ENCODE peak calls at places on chromosomes 3 and 15, in eight cellular contexts. One of them, this sample, is unnamed.

GRCh38 chr3:169146112-169146665 is 517.3 kb downstream of the MECOM start:
- DNase-seq in Jurkat, Clone E6-1: no peak
- DNase-seq in erythroblast: peak
- DNase-seq in left ventricle myocardium superior: peak
- DNase-seq in effector CD4-positive, alpha-beta T cell: no peak
- DNase-seq in astrocyte of the hippocampus: peak
- DNase-seq in Daoy: peak
- DNase-seq in GM12892: no peak
- DNase-seq in this sample: peak

GRCh38 chr3:42549131-42549530 is 32.6 kb downstream of the SEC22C start:
- DNase-seq in Jurkat, Clone E6-1: no peak
- DNase-seq in erythroblast: no peak
- DNase-seq in left ventricle myocardium superior: no peak
- DNase-seq in effector CD4-positive, alpha-beta T cell: no peak
- DNase-seq in astrocyte of the hippocampus: no peak
- DNase-seq in Daoy: no peak
- DNase-seq in GM12892: no peak
- DNase-seq in this sample: no peak

GRCh38 chr3:14391033-14391432 is 11.4 kb upstream of the SLC6A6 start:
- DNase-seq in Jurkat, Clone E6-1: no peak
- DNase-seq in erythroblast: no peak
- DNase-seq in left ventricle myocardium superior: peak
- DNase-seq in effector CD4-positive, alpha-beta T cell: no peak
- DNase-seq in astrocyte of the hippocampus: peak
- DNase-seq in Daoy: no peak
- DNase-seq in GM12892: no peak
- DNase-seq in this sample: peak

GRCh38 chr3:10495003-10495402 is 10.4 kb downstream of the ATP2B2 start:
- DNase-seq in Jurkat, Clone E6-1: no peak
- DNase-seq in erythroblast: no peak
- DNase-seq in left ventricle myocardium superior: peak
- DNase-seq in effector CD4-positive, alpha-beta T cell: no peak
- DNase-seq in astrocyte of the hippocampus: peak
- DNase-seq in Daoy: peak
- DNase-seq in GM12892: no peak
- DNase-seq in this sample: peak

GRCh38 chr3:52289338-52289746 is 1.7 kb downstream of the GLYCTK start:
- DNase-seq in Jurkat, Clone E6-1: no peak
- DNase-seq in erythroblast: peak
- DNase-seq in left ventricle myocardium superior: no peak
- DNase-seq in effector CD4-positive, alpha-beta T cell: no peak
- DNase-seq in astrocyte of the hippocampus: no peak
- DNase-seq in Daoy: no peak
- DNase-seq in GM12892: no peak
- DNase-seq in this sample: no peak

GRCh38 chr3:36381311-36381956 is 1.1 kb downstream of the STAC start:
- DNase-seq in Jurkat, Clone E6-1: no peak
- DNase-seq in erythroblast: no peak
- DNase-seq in left ventricle myocardium superior: no peak
- DNase-seq in effector CD4-positive, alpha-beta T cell: no peak
- DNase-seq in astrocyte of the hippocampus: peak
- DNase-seq in Daoy: no peak
- DNase-seq in GM12892: no peak
- DNase-seq in this sample: no peak

GRCh38 chr15:96336045-96336642 is 5.6 kb downstream of the NR2F2 start:
- DNase-seq in Jurkat, Clone E6-1: no peak
- DNase-seq in erythroblast: no peak
- DNase-seq in left ventricle myocardium superior: no peak
- DNase-seq in effector CD4-positive, alpha-beta T cell: no peak
- DNase-seq in astrocyte of the hippocampus: peak
- DNase-seq in Daoy: no peak
- DNase-seq in GM12892: no peak
- DNase-seq in this sample: no peak

GRCh38 chr15:69298697-69299441 is at the start of gene PAQR5:
- DNase-seq in Jurkat, Clone E6-1: no peak
- DNase-seq in erythroblast: peak
- DNase-seq in left ventricle myocardium superior: peak
- DNase-seq in effector CD4-positive, alpha-beta T cell: no peak
- DNase-seq in astrocyte of the hippocampus: peak
- DNase-seq in Daoy: peak
- DNase-seq in GM12892: peak
- DNase-seq in this sample: peak

GRCh38 chr3:46943237-46944187 is 33.0 kb downstream of the CCDC12 start:
- DNase-seq in Jurkat, Clone E6-1: no peak
- DNase-seq in erythroblast: no peak
- DNase-seq in left ventricle myocardium superior: no peak
- DNase-seq in effector CD4-positive, alpha-beta T cell: no peak
- DNase-seq in astrocyte of the hippocampus: no peak
- DNase-seq in Daoy: peak
- DNase-seq in GM12892: no peak
- DNase-seq in this sample: no peak